ENCODE peak calls at places on chromosomes 1 and 21, in four cellular contexts. P is GM12878, Z is K562, G is GM12891. F is an unnamed sample.

GRCh38 chr1:233197940-233198339 is 97.6 kb downstream of the PCNX2 start:
- DNase-seq in P (no peak), Z (no peak), G (no peak), F (no peak)

GRCh38 chr1:23422955-23423354 is 1.6 kb downstream of the TCEA3 start:
- DNase-seq in P (no peak), G (no peak), Z (no peak), F (no peak)

GRCh38 chr1:209989525-209989924 is 51.5 kb downstream of the SYT14 start:
- DNase-seq in Z (no peak), P (no peak), G (no peak), F (no peak)

GRCh38 chr21:26079376-26079775 is 91.2 kb downstream of the APP start:
- DNase-seq in P (no peak), Z (no peak), G (no peak), F (no peak)

GRCh38 chr1:167756760-167757405 is 35.1 kb downstream of the MPZL1 start:
- DNase-seq in Z (peak), P (no peak), G (no peak), F (peak)

GRCh38 chr1:165036403-165036802 is 320.1 kb downstream of the LMX1A start:
- DNase-seq in Z (no peak), G (no peak), P (no peak), F (no peak)

GRCh38 chr1:9291914-9292360 is 757 bp upstream of the SPSB1 start:
- DNase-seq in Z (peak), P (no peak), G (no peak), F (no peak)

GRCh38 chr21:23801292-23801691 is 1806.0 kb downstream of the MRPL39 start:
- DNase-seq in G (no peak), Z (no peak), P (no peak), F (peak)

GRCh38 chr1:26327956-26328362 is 10.2 kb downstream of the CD52 start:
- DNase-seq in P (no peak), G (no peak), Z (peak), F (no peak)

GRCh38 chr1:245045087-245045881 is 109.5 kb upstream of the KIF26B start:
- DNase-seq in P (no peak), Z (peak), G (no peak), F (no peak)

GRCh38 chr1:94416901-94417701 is 1.1 kb upstream of the ABCD3 start:
- DNase-seq in G (no peak), P (no peak), Z (peak), F (no peak)

GRCh38 chr1:3004285-3005205 is 16.7 kb upstream of the ACTRT2 start:
- DNase-seq in Z (no peak), G (no peak), P (no peak), F (no peak)

GRCh38 chr1:210236386-210236839 is 3.8 kb downstream of the SERTAD4 start:
- DNase-seq in G (no peak), Z (peak), P (no peak), F (no peak)

GRCh38 chr1:220527279-220528048 is 472 bp upstream of the MARK1 start:
- DNase-seq in P (no peak), Z (no peak), G (no peak), F (no peak)

GRCh38 chr1:17538428-17539130 is 919 bp upstream of the ARHGEF10L start:
- DNase-seq in Z (no peak), P (no peak), G (no peak), F (no peak)

GRCh38 chr21:31261759-31262158 is 82.3 kb downstream of the TIAM1 start:
- DNase-seq in P (no peak), Z (no peak), G (no peak), F (no peak)

GRCh38 chr1:162085991-162086390 is 16.5 kb downstream of the NOS1AP start:
- DNase-seq in P (no peak), G (no peak), Z (no peak), F (no peak)

GRCh38 chr1:231639819-231640218 is 13.2 kb downstream of the DISC1 start:
- DNase-seq in G (no peak), Z (no peak), P (no peak), F (no peak)

GRCh38 chr1:176691251-176692228 is 228.6 kb downstream of the PAPPA2 start:
- DNase-seq in P (peak), G (no peak), Z (peak), F (peak)

GRCh38 chr1:7642781-7643180 is 128.3 kb upstream of the VAMP3 start:
- DNase-seq in G (no peak), P (no peak), Z (no peak), F (no peak)

GRCh38 chr1:36087233-36088123 is 1.2 kb upstream of the ADPRS start:
- DNase-seq in P (no peak), Z (peak), G (no peak), F (no peak)

GRCh38 chr1:241963722-241964121 is 6.2 kb downstream of the BECN2 start:
- DNase-seq in Z (no peak), G (no peak), P (no peak), F (no peak)

GRCh38 chr1:116755681-116756080 is 1.5 kb downstream of the CD2 start:
- DNase-seq in Z (no peak), P (no peak), G (no peak), F (no peak)

DNA sequence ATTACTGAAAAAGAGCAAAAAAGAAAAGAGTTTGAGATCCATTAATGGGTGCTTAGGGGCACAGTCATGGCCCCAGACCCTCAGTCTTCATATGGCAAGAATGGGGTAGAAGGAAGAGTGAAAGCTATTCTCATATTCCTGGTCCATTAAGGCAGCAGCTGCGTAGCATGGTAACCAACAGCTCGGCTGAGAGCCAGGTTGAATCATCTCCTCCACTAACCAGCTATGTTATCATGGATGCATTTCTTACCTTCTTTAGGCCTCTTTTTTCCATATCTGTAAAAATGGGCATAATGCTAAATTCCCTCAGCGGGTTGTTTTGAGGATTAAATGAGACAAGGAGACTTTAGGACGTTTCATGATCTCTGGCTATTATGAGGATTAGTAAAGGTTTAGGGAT is 15.0 kb upstream of the SARS1 start:
- DNase-seq in P (no peak), Z (no peak), G (no peak), F (no peak)
- TF ChIP-seq SPI1 in P (no peak), Z (no peak), G (no peak), F (no peak)

GRCh38 chr1:54971317-54971791 is 9.1 kb upstream of the TMEM61 start:
- DNase-seq in G (no peak), Z (no peak), P (peak), F (no peak)
- TF ChIP-seq SPI1 in G (peak), Z (peak), P (peak), F (peak)

GRCh38 chr1:31409946-31410858 is 2.8 kb upstream of the SERINC2 start:
- DNase-seq in P (no peak), Z (peak), G (no peak), F (no peak)
- TF ChIP-seq SPI1 in P (no peak), Z (no peak), G (no peak), F (no peak)

GRCh38 chr21:28684351-28684750 is 308.3 kb downstream of the LTN1 start:
- DNase-seq in Z (no peak), G (no peak), P (no peak), F (no peak)
- TF ChIP-seq SPI1 in Z (no peak), G (no peak), P (no peak), F (no peak)

F was measured in HL-60.